ENCODE peak calls at places on chromosome 20, in six cellular contexts. One of them, this sample, is unnamed.

GRCh38 chr20:4726710-4727391 is 5.1 kb downstream of the PRND start:
- DNase-seq in heart right ventricle: no peak
- DNase-seq in AG04450: peak
- DNase-seq in keratinocyte: no peak
- DNase-seq in neuronal stem cell: no peak
- DNase-seq in heart left ventricle: no peak
- DNase-seq in this sample: no peak

GRCh38 chr20:59790388-59790787 is 143.0 kb downstream of the SYCP2 start:
- DNase-seq in heart right ventricle: no peak
- DNase-seq in AG04450: no peak
- DNase-seq in keratinocyte: no peak
- DNase-seq in neuronal stem cell: no peak
- DNase-seq in heart left ventricle: no peak
- DNase-seq in this sample: no peak

GRCh38 chr20:41352106-41352505 is 11.5 kb downstream of the LPIN3 start:
- DNase-seq in heart right ventricle: no peak
- DNase-seq in AG04450: no peak
- DNase-seq in keratinocyte: no peak
- DNase-seq in neuronal stem cell: no peak
- DNase-seq in heart left ventricle: no peak
- DNase-seq in this sample: no peak

GRCh38 chr20:22389836-22390542 is 194.4 kb downstream of the FOXA2 start:
- DNase-seq in heart right ventricle: no peak
- DNase-seq in AG04450: no peak
- DNase-seq in keratinocyte: no peak
- DNase-seq in neuronal stem cell: no peak
- DNase-seq in heart left ventricle: no peak
- DNase-seq in this sample: peak

GRCh38 chr20:31630187-31630790 is 7.4 kb upstream of the COX4I2 start:
- DNase-seq in heart right ventricle: no peak
- DNase-seq in AG04450: no peak
- DNase-seq in keratinocyte: no peak
- DNase-seq in neuronal stem cell: no peak
- DNase-seq in heart left ventricle: no peak
- DNase-seq in this sample: no peak

GRCh38 chr20:43404880-43405279 is 52.8 kb upstream of the SRSF6 start:
- DNase-seq in heart right ventricle: no peak
- DNase-seq in AG04450: no peak
- DNase-seq in keratinocyte: no peak
- DNase-seq in neuronal stem cell: no peak
- DNase-seq in heart left ventricle: no peak
- DNase-seq in this sample: no peak

GRCh38 chr20:50980071-50980681 is 21.6 kb downstream of the MOCS3 start:
- DNase-seq in heart right ventricle: no peak
- DNase-seq in AG04450: peak
- DNase-seq in keratinocyte: peak
- DNase-seq in neuronal stem cell: no peak
- DNase-seq in heart left ventricle: no peak
- DNase-seq in this sample: peak

GRCh38 chr20:62951896-62952372 is 575 bp upstream of the SLC17A9 start:
- DNase-seq in heart right ventricle: no peak
- DNase-seq in AG04450: no peak
- DNase-seq in keratinocyte: no peak
- DNase-seq in neuronal stem cell: no peak
- DNase-seq in heart left ventricle: no peak
- DNase-seq in this sample: no peak

GRCh38 chr20:57592263-57593092 is 27.7 kb downstream of the ZBP1 start:
- DNase-seq in heart right ventricle: no peak
- DNase-seq in AG04450: no peak
- DNase-seq in keratinocyte: no peak
- DNase-seq in neuronal stem cell: no peak
- DNase-seq in heart left ventricle: no peak
- DNase-seq in this sample: no peak

GRCh38 chr20:63009988-63010769 is 3.4 kb upstream of the BHLHE23 start:
- DNase-seq in heart right ventricle: no peak
- DNase-seq in AG04450: no peak
- DNase-seq in keratinocyte: no peak
- DNase-seq in neuronal stem cell: no peak
- DNase-seq in heart left ventricle: no peak
- DNase-seq in this sample: no peak

GRCh38 chr20:35271904-35272303 is 6.0 kb downstream of the MMP24OS start:
- DNase-seq in heart right ventricle: no peak
- DNase-seq in AG04450: no peak
- DNase-seq in keratinocyte: no peak
- DNase-seq in neuronal stem cell: no peak
- DNase-seq in heart left ventricle: no peak
- DNase-seq in this sample: no peak
- H3K27ac ChIP-seq in heart right ventricle: no peak
- H3K27ac ChIP-seq in AG04450: no peak
- H3K27ac ChIP-seq in keratinocyte: no peak
- H3K27ac ChIP-seq in neuronal stem cell: no peak
- H3K27ac ChIP-seq in heart left ventricle: no peak
- H3K27ac ChIP-seq in this sample: no peak

GRCh38 chr20:25258828-25259227 is 10.9 kb downstream of the PYGB start:
- DNase-seq in heart right ventricle: no peak
- DNase-seq in AG04450: no peak
- DNase-seq in keratinocyte: no peak
- DNase-seq in neuronal stem cell: no peak
- DNase-seq in heart left ventricle: no peak
- DNase-seq in this sample: no peak
- H3K27ac ChIP-seq in heart right ventricle: peak
- H3K27ac ChIP-seq in AG04450: no peak
- H3K27ac ChIP-seq in keratinocyte: no peak
- H3K27ac ChIP-seq in neuronal stem cell: no peak
- H3K27ac ChIP-seq in heart left ventricle: no peak
- H3K27ac ChIP-seq in this sample: no peak

GRCh38 chr20:20005381-20005780 is 11.8 kb upstream of the NAA20 start:
- DNase-seq in heart right ventricle: no peak
- DNase-seq in AG04450: no peak
- DNase-seq in keratinocyte: no peak
- DNase-seq in neuronal stem cell: no peak
- DNase-seq in heart left ventricle: no peak
- DNase-seq in this sample: no peak

GRCh38 chr20:20000223-20000968 is 16.8 kb upstream of the NAA20 start:
- DNase-seq in heart right ventricle: no peak
- DNase-seq in AG04450: no peak
- DNase-seq in keratinocyte: no peak
- DNase-seq in neuronal stem cell: no peak
- DNase-seq in heart left ventricle: no peak
- DNase-seq in this sample: no peak

GRCh38 chr20:20002101-20002998 is 14.8 kb upstream of the NAA20 start:
- DNase-seq in heart right ventricle: no peak
- DNase-seq in AG04450: no peak
- DNase-seq in keratinocyte: no peak
- DNase-seq in neuronal stem cell: no peak
- DNase-seq in heart left ventricle: no peak
- DNase-seq in this sample: no peak

GRCh38 chr20:19998990-19999705 is 18.0 kb upstream of the NAA20 start:
- DNase-seq in heart right ventricle: no peak
- DNase-seq in AG04450: no peak
- DNase-seq in keratinocyte: no peak
- DNase-seq in neuronal stem cell: no peak
- DNase-seq in heart left ventricle: no peak
- DNase-seq in this sample: no peak

DNA sequence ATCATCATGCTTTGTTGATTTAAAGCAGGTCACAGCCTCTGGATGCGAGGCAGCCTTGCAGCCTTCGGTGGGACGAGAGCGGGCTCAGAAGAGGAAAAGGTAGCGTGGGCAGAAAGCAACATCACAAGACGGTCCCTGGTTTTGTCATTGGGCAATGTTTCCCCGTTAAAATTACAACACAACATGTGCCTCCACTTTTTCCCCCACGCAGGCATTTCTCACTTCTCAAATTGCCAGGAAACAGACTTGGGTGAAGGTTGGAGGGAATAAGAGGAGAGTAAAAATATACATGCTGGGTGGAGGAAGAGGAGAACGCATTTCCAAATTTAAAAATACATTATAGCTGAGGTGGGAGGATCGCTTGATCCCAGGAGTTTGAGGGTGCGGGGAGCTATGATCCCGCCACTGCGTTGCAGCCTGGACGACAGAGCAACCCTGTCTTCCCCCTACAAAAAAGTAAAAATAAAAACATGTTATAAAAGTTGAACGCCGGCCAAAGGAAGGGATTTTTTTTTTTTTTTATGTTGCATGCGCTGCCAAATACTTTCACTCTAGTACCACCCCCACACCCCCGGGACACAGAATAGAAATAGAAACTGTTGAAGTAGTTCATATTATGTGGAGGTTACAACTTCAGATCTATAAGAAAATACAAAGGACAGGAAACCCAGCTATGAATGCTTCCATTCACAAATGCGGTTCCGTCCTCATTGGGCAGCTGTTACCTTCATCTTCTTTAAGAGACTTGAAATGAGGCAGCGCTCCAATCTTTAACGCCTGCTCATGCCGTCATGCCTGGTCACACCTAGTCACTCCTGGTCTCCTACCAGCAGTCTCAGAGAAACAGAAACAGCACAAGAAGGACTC is 13.8 kb upstream of the NAA20 start:
- DNase-seq in heart right ventricle: no peak
- DNase-seq in AG04450: no peak
- DNase-seq in keratinocyte: no peak
- DNase-seq in neuronal stem cell: no peak
- DNase-seq in heart left ventricle: peak
- DNase-seq in this sample: no peak
- H3K27ac ChIP-seq in heart right ventricle: peak
- H3K27ac ChIP-seq in AG04450: peak
- H3K27ac ChIP-seq in keratinocyte: peak
- H3K27ac ChIP-seq in neuronal stem cell: no peak
- H3K27ac ChIP-seq in heart left ventricle: peak
- H3K27ac ChIP-seq in this sample: peak

GRCh38 chr20:37804584-37805566 is 98.1 kb upstream of the VSTM2L start:
- DNase-seq in heart right ventricle: no peak
- DNase-seq in AG04450: no peak
- DNase-seq in keratinocyte: no peak
- DNase-seq in neuronal stem cell: no peak
- DNase-seq in heart left ventricle: no peak
- DNase-seq in this sample: no peak

GRCh38 chr20:37801921-37802320 is 101.0 kb upstream of the VSTM2L start:
- DNase-seq in heart right ventricle: no peak
- DNase-seq in AG04450: no peak
- DNase-seq in keratinocyte: no peak
- DNase-seq in neuronal stem cell: no peak
- DNase-seq in heart left ventricle: no peak
- DNase-seq in this sample: no peak

GRCh38 chr20:37800618-37801017 is 102.3 kb upstream of the VSTM2L start:
- DNase-seq in heart right ventricle: no peak
- DNase-seq in AG04450: no peak
- DNase-seq in keratinocyte: no peak
- DNase-seq in neuronal stem cell: no peak
- DNase-seq in heart left ventricle: no peak
- DNase-seq in this sample: no peak

GRCh38 chr20:37807491-37807890 is 95.4 kb upstream of the VSTM2L start:
- DNase-seq in heart right ventricle: no peak
- DNase-seq in AG04450: no peak
- DNase-seq in keratinocyte: no peak
- DNase-seq in neuronal stem cell: no peak
- DNase-seq in heart left ventricle: no peak
- DNase-seq in this sample: no peak

DNA sequence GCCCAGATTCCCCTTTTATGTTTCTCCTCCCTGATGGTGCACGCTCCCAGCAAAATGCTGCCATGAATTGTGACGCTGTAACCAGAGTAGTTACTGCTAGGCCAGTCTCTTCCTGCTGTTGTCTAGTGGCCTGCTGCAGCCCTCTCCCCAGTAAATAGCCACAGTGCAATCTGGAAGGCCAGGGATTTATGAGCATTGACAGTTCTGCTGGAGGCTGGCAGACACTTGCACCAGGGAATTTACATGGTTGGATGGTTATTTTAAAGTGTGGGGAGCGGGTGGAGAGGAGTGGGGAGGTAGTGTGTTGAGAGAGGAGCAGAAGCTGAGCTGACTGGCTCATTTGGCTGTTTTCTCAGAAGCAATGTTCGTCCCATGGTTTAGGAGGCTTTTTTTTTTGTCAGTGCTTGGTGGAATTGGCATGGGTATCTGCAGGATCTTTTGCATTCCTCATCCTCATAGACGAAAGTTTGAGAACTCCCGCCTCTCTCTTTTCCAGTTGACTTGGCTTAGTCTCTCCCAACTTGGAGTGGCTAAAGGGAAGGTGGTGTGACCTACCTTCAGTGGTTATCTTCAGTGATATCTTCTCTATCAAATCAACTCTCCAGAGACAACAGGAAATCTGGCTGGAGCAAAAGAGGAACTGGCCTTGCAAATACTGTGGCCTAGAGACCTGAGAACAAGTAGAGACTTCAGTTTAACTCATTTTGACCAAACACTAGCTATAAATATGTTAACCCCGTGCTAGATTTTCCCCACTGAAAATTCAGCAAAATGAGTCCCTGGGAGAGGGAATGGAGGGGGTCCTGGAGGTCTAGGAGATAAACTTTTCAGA is 99.2 kb upstream of the VSTM2L start:
- DNase-seq in heart right ventricle: no peak
- DNase-seq in AG04450: no peak
- DNase-seq in keratinocyte: no peak
- DNase-seq in neuronal stem cell: no peak
- DNase-seq in heart left ventricle: no peak
- DNase-seq in this sample: no peak
- H3K27ac ChIP-seq in heart right ventricle: no peak
- H3K27ac ChIP-seq in AG04450: no peak
- H3K27ac ChIP-seq in keratinocyte: no peak
- H3K27ac ChIP-seq in neuronal stem cell: no peak
- H3K27ac ChIP-seq in heart left ventricle: no peak
- H3K27ac ChIP-seq in this sample: no peak